ENCODE peak calls at places on chromosomes 6 and 20, in six cellular contexts. One of them, this sample, is unnamed.

GRCh38 chr6:31171931-31172882 is 1.7 kb upstream of the POU5F1 start:
- DNase-seq in PC-3: no peak
- DNase-seq in A549: no peak
- DNase-seq in HFFc6: no peak
- DNase-seq in D721Med: no peak
- DNase-seq in OCI-LY7: no peak
- DNase-seq in this sample: no peak

GRCh38 chr6:109672204-109672603 is 18.8 kb downstream of the AK9 start:
- DNase-seq in PC-3: peak
- DNase-seq in A549: no peak
- DNase-seq in HFFc6: peak
- DNase-seq in D721Med: no peak
- DNase-seq in OCI-LY7: no peak
- DNase-seq in this sample: no peak

GRCh38 chr6:40907198-40907701 is 131.8 kb downstream of the UNC5CL start:
- DNase-seq in PC-3: peak
- DNase-seq in A549: peak
- DNase-seq in HFFc6: peak
- DNase-seq in D721Med: no peak
- DNase-seq in OCI-LY7: no peak
- DNase-seq in this sample: no peak

GRCh38 chr6:145087034-145087433 is 648.3 kb downstream of the EPM2A start:
- DNase-seq in PC-3: no peak
- DNase-seq in A549: no peak
- DNase-seq in HFFc6: peak
- DNase-seq in D721Med: no peak
- DNase-seq in OCI-LY7: no peak
- DNase-seq in this sample: no peak

GRCh38 chr6:14711056-14711703 is 534.7 kb upstream of the JARID2 start:
- DNase-seq in PC-3: peak
- DNase-seq in A549: peak
- DNase-seq in HFFc6: peak
- DNase-seq in D721Med: no peak
- DNase-seq in OCI-LY7: peak
- DNase-seq in this sample: peak

GRCh38 chr6:149924206-149924932 is 1.4 kb upstream of the RAET1G start:
- DNase-seq in PC-3: no peak
- DNase-seq in A549: no peak
- DNase-seq in HFFc6: no peak
- DNase-seq in D721Med: no peak
- DNase-seq in OCI-LY7: no peak
- DNase-seq in this sample: no peak

GRCh38 chr6:106608080-106608668 is 21.1 kb downstream of the RTN4IP1 start:
- DNase-seq in PC-3: peak
- DNase-seq in A549: peak
- DNase-seq in HFFc6: peak
- DNase-seq in D721Med: no peak
- DNase-seq in OCI-LY7: peak
- DNase-seq in this sample: peak

GRCh38 chr20:38216201-38216600 is 44.3 kb downstream of the KIAA1755 start:
- DNase-seq in PC-3: no peak
- DNase-seq in A549: no peak
- DNase-seq in HFFc6: no peak
- DNase-seq in D721Med: no peak
- DNase-seq in OCI-LY7: no peak
- DNase-seq in this sample: no peak

GRCh38 chr20:10115021-10115420 is 80.2 kb downstream of the ANKEF1 start:
- DNase-seq in PC-3: peak
- DNase-seq in A549: no peak
- DNase-seq in HFFc6: peak
- DNase-seq in D721Med: no peak
- DNase-seq in OCI-LY7: no peak
- DNase-seq in this sample: no peak

GRCh38 chr20:10671221-10671849 is 2.5 kb downstream of the JAG1 start:
- DNase-seq in PC-3: peak
- DNase-seq in A549: peak
- DNase-seq in HFFc6: peak
- DNase-seq in D721Med: no peak
- DNase-seq in OCI-LY7: peak
- DNase-seq in this sample: peak

GRCh38 chr20:5734559-5735137 is 15.6 kb upstream of the SHLD1 start:
- DNase-seq in PC-3: peak
- DNase-seq in A549: no peak
- DNase-seq in HFFc6: no peak
- DNase-seq in D721Med: no peak
- DNase-seq in OCI-LY7: no peak
- DNase-seq in this sample: no peak

GRCh38 chr20:35145141-35145564 is 2.0 kb downstream of the EDEM2 start:
- DNase-seq in PC-3: peak
- DNase-seq in A549: peak
- DNase-seq in HFFc6: peak
- DNase-seq in D721Med: peak
- DNase-seq in OCI-LY7: peak
- DNase-seq in this sample: peak

GRCh38 chr20:56409946-56410345 is 2.1 kb upstream of the CASS4 start:
- DNase-seq in PC-3: no peak
- DNase-seq in A549: no peak
- DNase-seq in HFFc6: no peak
- DNase-seq in D721Med: no peak
- DNase-seq in OCI-LY7: no peak
- DNase-seq in this sample: no peak

GRCh38 chr6:14506656-14507242 is 389.2 kb downstream of the CD83 start:
- DNase-seq in PC-3: no peak
- DNase-seq in A549: no peak
- DNase-seq in HFFc6: no peak
- DNase-seq in D721Med: no peak
- DNase-seq in OCI-LY7: no peak
- DNase-seq in this sample: no peak

GRCh38 chr20:6473197-6473596 is 294.3 kb upstream of the BMP2 start:
- DNase-seq in PC-3: peak
- DNase-seq in A549: no peak
- DNase-seq in HFFc6: no peak
- DNase-seq in D721Med: no peak
- DNase-seq in OCI-LY7: no peak
- DNase-seq in this sample: no peak

GRCh38 chr20:24291066-24291465 is 178.4 kb upstream of the SYNDIG1 start:
- DNase-seq in PC-3: no peak
- DNase-seq in A549: no peak
- DNase-seq in HFFc6: no peak
- DNase-seq in D721Med: no peak
- DNase-seq in OCI-LY7: no peak
- DNase-seq in this sample: no peak

GRCh38 chr20:39025883-39026282 is 63.7 kb downstream of the DHX35 start:
- DNase-seq in PC-3: no peak
- DNase-seq in A549: no peak
- DNase-seq in HFFc6: no peak
- DNase-seq in D721Med: no peak
- DNase-seq in OCI-LY7: no peak
- DNase-seq in this sample: no peak

GRCh38 chr6:33672808-33673207 is 38.7 kb downstream of the UQCC2 start:
- DNase-seq in PC-3: peak
- DNase-seq in A549: peak
- DNase-seq in HFFc6: peak
- DNase-seq in D721Med: no peak
- DNase-seq in OCI-LY7: peak
- DNase-seq in this sample: peak
- TF ChIP-seq CTCF in PC-3: peak
- TF ChIP-seq CTCF in A549: peak
- TF ChIP-seq CTCF in HFFc6: peak
- TF ChIP-seq CTCF in D721Med: no peak
- TF ChIP-seq CTCF in OCI-LY7: peak
- TF ChIP-seq CTCF in this sample: peak

GRCh38 chr6:99605074-99605726 is 1.4 kb upstream of the PRDM13 start:
- DNase-seq in PC-3: no peak
- DNase-seq in A549: no peak
- DNase-seq in HFFc6: no peak
- DNase-seq in D721Med: no peak
- DNase-seq in OCI-LY7: peak
- DNase-seq in this sample: no peak
- TF ChIP-seq CTCF in PC-3: no peak
- TF ChIP-seq CTCF in A549: no peak
- TF ChIP-seq CTCF in HFFc6: no peak
- TF ChIP-seq CTCF in D721Med: no peak
- TF ChIP-seq CTCF in OCI-LY7: peak
- TF ChIP-seq CTCF in this sample: peak

DNA sequence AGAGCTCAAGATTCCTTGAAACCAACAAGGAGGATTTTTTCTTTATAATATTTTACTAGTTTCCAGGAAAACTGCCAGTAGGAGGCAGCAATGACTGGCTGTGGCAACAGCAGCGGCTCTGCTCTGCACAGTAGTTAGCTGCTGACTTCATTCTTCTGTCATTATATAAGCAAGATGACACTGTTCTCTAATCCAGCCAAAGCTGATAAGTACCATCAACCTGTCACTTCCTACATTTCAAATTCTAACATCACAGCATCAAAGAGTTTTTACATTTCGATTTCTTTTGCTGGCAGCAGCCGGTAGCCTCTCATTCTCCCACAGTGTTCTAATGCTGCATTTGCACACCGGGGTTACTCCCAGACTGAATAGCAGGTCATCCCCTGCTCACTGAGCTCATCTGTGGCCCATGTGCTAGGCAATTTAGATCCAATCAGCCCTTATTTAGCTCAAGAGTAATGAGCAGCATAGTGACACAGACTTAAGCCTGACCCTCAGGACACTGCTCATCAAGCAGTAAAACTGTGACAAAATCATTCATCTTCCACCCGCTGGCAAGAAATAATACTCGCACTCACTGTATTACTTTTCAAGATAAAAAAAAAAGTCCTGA is 67.8 kb downstream of the MMS22L start:
- DNase-seq in PC-3: peak
- DNase-seq in A549: peak
- DNase-seq in HFFc6: peak
- DNase-seq in D721Med: no peak
- DNase-seq in OCI-LY7: peak
- DNase-seq in this sample: no peak
- TF ChIP-seq CTCF in PC-3: peak
- TF ChIP-seq CTCF in A549: peak
- TF ChIP-seq CTCF in HFFc6: peak
- TF ChIP-seq CTCF in D721Med: peak
- TF ChIP-seq CTCF in OCI-LY7: peak
- TF ChIP-seq CTCF in this sample: peak

DNA sequence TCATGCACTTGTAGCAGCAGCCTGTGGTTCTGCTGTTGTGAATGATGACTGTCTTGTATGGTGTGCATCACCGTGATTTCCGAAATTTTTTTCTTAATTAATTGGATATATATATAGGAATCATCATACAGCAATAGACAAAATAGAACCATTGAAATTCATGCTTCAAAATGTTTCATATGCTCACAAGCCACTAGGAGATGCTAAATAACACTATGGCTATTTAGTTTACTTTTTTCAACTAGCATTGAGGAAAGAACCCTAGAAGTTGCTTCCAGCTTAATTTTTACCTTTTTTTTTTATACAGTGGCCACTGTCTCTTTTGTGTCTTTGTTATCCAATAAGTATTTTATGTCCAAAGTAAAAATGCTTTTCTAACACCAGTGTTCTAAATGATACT is 485.4 kb downstream of the CDKAL1 start:
- DNase-seq in PC-3: peak
- DNase-seq in A549: no peak
- DNase-seq in HFFc6: no peak
- DNase-seq in D721Med: no peak
- DNase-seq in OCI-LY7: no peak
- DNase-seq in this sample: no peak
- TF ChIP-seq CTCF in PC-3: peak
- TF ChIP-seq CTCF in A549: no peak
- TF ChIP-seq CTCF in HFFc6: peak
- TF ChIP-seq CTCF in D721Med: peak
- TF ChIP-seq CTCF in OCI-LY7: no peak
- TF ChIP-seq CTCF in this sample: peak

GRCh38 chr6:158645064-158646022 is 800 bp upstream of the DYNLT1 start:
- DNase-seq in PC-3: peak
- DNase-seq in A549: no peak
- DNase-seq in HFFc6: no peak
- DNase-seq in D721Med: no peak
- DNase-seq in OCI-LY7: no peak
- DNase-seq in this sample: no peak
- TF ChIP-seq CTCF in PC-3: no peak
- TF ChIP-seq CTCF in A549: no peak
- TF ChIP-seq CTCF in HFFc6: no peak
- TF ChIP-seq CTCF in D721Med: no peak
- TF ChIP-seq CTCF in OCI-LY7: no peak
- TF ChIP-seq CTCF in this sample: no peak

GRCh38 chr6:88232753-88233152 is 66.6 kb upstream of the CNR1 start:
- DNase-seq in PC-3: no peak
- DNase-seq in A549: no peak
- DNase-seq in HFFc6: no peak
- DNase-seq in D721Med: no peak
- DNase-seq in OCI-LY7: no peak
- DNase-seq in this sample: no peak

GRCh38 chr6:88238901-88239300 is 72.8 kb upstream of the CNR1 start:
- DNase-seq in PC-3: no peak
- DNase-seq in A549: no peak
- DNase-seq in HFFc6: no peak
- DNase-seq in D721Med: no peak
- DNase-seq in OCI-LY7: no peak
- DNase-seq in this sample: no peak

GRCh38 chr6:88236961-88237360 is 70.8 kb upstream of the CNR1 start:
- DNase-seq in PC-3: no peak
- DNase-seq in A549: no peak
- DNase-seq in HFFc6: no peak
- DNase-seq in D721Med: no peak
- DNase-seq in OCI-LY7: no peak
- DNase-seq in this sample: no peak

GRCh38 chr6:88238065-88238464 is 71.9 kb upstream of the CNR1 start:
- DNase-seq in PC-3: peak
- DNase-seq in A549: no peak
- DNase-seq in HFFc6: no peak
- DNase-seq in D721Med: no peak
- DNase-seq in OCI-LY7: peak
- DNase-seq in this sample: peak
- TF ChIP-seq CTCF in PC-3: peak
- TF ChIP-seq CTCF in A549: peak
- TF ChIP-seq CTCF in HFFc6: no peak
- TF ChIP-seq CTCF in D721Med: peak
- TF ChIP-seq CTCF in OCI-LY7: peak
- TF ChIP-seq CTCF in this sample: peak

DNA sequence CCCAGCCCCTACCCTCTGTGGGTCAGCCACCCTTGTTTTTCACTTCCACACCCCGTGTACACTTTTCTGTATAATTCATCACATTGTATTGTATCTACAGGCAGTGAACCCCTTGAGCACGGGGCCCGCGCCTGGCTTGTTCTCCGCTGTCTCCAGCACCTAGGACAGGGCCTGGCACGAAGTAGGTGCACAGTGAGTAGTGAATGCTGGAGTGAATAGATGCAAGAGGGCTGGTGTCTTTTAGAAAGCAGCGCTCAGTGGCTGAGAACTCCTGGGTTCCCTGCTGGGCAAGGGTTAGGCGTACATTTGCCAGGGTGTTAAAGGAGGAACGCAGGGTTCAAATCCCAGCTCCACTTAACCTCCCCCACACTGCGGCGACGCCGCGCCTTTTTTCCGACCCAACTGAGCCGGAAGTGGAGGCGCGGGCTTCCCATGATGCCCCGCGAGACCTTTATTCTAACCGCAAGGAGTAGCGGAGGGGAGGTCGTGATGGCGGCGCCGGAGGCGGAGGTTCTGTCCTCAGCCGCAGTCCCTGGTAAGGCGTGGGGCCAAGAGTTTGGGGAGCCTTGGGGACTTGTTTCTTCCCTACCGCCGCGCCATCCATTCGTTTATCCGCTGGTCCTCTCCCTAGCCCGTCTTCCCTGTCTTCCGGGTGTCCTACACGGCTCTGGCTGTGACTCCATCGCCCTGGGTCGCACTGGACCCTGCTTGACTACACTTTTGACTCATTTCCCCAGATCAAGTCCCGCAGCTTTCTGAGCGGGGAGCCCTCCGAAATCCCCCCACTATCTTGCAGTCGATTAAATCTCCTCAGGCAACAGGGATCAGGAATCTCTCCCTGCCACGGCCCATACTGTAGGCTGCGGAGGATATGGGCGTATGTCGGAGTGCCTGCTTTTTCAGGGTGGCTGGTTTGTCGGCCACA is at the start of gene MAD2L1BP:
- DNase-seq in PC-3: peak
- DNase-seq in A549: peak
- DNase-seq in HFFc6: peak
- DNase-seq in D721Med: peak
- DNase-seq in OCI-LY7: peak
- DNase-seq in this sample: peak
- TF ChIP-seq CTCF in PC-3: no peak
- TF ChIP-seq CTCF in A549: no peak
- TF ChIP-seq CTCF in HFFc6: no peak
- TF ChIP-seq CTCF in D721Med: no peak
- TF ChIP-seq CTCF in OCI-LY7: no peak
- TF ChIP-seq CTCF in this sample: no peak